ENCODE peak calls at places on chromosomes 16 and 17, in ten cellular contexts. One of them, this sample, is unnamed.

GRCh38 chr17:7477392-7478275 is 1.8 kb downstream of the ZBTB4 start:
- DNase-seq in activated effector memory CD4-positive, alpha-beta T cell treated with anti-CD3 and anti-CD28 coated beads, Interleukin-2, amount 50 U/mL, for 16 hours: no peak
- DNase-seq in upper lobe of right lung: peak
- DNase-seq in HL-60: no peak
- DNase-seq in stimulated activated CD4-positive, alpha-beta T cell treated with anti-CD3 and anti-CD28 coated beads, TNF-alpha, amount 100 ng/mL, for 4 hours: no peak
- DNase-seq in activated CD8-positive, alpha-beta T cell treated with anti-CD3 and anti-CD28 coated beads, Interleukin-2, amount 10 ng/mL, durations not matched to agents 7 days and 5 days: peak
- DNase-seq in GF-D8: no peak
- DNase-seq in H4: peak
- DNase-seq in frontal cortex: no peak
- DNase-seq in A549: peak
- DNase-seq in this sample: no peak

GRCh38 chr17:81341347-81342061 is 46.4 kb upstream of the SLC38A10 start:
- DNase-seq in H4: no peak
- DNase-seq in HL-60: no peak
- DNase-seq in upper lobe of right lung: no peak
- DNase-seq in GF-D8: no peak
- DNase-seq in activated CD8-positive, alpha-beta T cell treated with anti-CD3 and anti-CD28 coated beads, Interleukin-2, amount 10 ng/mL, durations not matched to agents 7 days and 5 days: no peak
- DNase-seq in A549: no peak
- DNase-seq in stimulated activated CD4-positive, alpha-beta T cell treated with anti-CD3 and anti-CD28 coated beads, TNF-alpha, amount 100 ng/mL, for 4 hours: no peak
- DNase-seq in frontal cortex: no peak
- DNase-seq in activated effector memory CD4-positive, alpha-beta T cell treated with anti-CD3 and anti-CD28 coated beads, Interleukin-2, amount 50 U/mL, for 16 hours: no peak
- DNase-seq in this sample: no peak

GRCh38 chr16:67873435-67874146 is 739 bp downstream of the EDC4 start:
- DNase-seq in activated CD8-positive, alpha-beta T cell treated with anti-CD3 and anti-CD28 coated beads, Interleukin-2, amount 10 ng/mL, durations not matched to agents 7 days and 5 days: no peak
- DNase-seq in HL-60: no peak
- DNase-seq in upper lobe of right lung: no peak
- DNase-seq in A549: no peak
- DNase-seq in H4: no peak
- DNase-seq in frontal cortex: no peak
- DNase-seq in GF-D8: no peak
- DNase-seq in stimulated activated CD4-positive, alpha-beta T cell treated with anti-CD3 and anti-CD28 coated beads, TNF-alpha, amount 100 ng/mL, for 4 hours: no peak
- DNase-seq in activated effector memory CD4-positive, alpha-beta T cell treated with anti-CD3 and anti-CD28 coated beads, Interleukin-2, amount 50 U/mL, for 16 hours: no peak
- DNase-seq in this sample: no peak

GRCh38 chr16:82510041-82510440 is 116.7 kb upstream of the CDH13 start:
- DNase-seq in frontal cortex: no peak
- DNase-seq in HL-60: no peak
- DNase-seq in activated CD8-positive, alpha-beta T cell treated with anti-CD3 and anti-CD28 coated beads, Interleukin-2, amount 10 ng/mL, durations not matched to agents 7 days and 5 days: no peak
- DNase-seq in activated effector memory CD4-positive, alpha-beta T cell treated with anti-CD3 and anti-CD28 coated beads, Interleukin-2, amount 50 U/mL, for 16 hours: no peak
- DNase-seq in GF-D8: no peak
- DNase-seq in stimulated activated CD4-positive, alpha-beta T cell treated with anti-CD3 and anti-CD28 coated beads, TNF-alpha, amount 100 ng/mL, for 4 hours: no peak
- DNase-seq in upper lobe of right lung: no peak
- DNase-seq in H4: no peak
- DNase-seq in A549: no peak
- DNase-seq in this sample: no peak

GRCh38 chr16:80299416-80299815 is 241.4 kb upstream of the DYNLRB2 start:
- DNase-seq in A549: no peak
- DNase-seq in activated CD8-positive, alpha-beta T cell treated with anti-CD3 and anti-CD28 coated beads, Interleukin-2, amount 10 ng/mL, durations not matched to agents 7 days and 5 days: no peak
- DNase-seq in activated effector memory CD4-positive, alpha-beta T cell treated with anti-CD3 and anti-CD28 coated beads, Interleukin-2, amount 50 U/mL, for 16 hours: no peak
- DNase-seq in GF-D8: no peak
- DNase-seq in upper lobe of right lung: no peak
- DNase-seq in frontal cortex: no peak
- DNase-seq in H4: no peak
- DNase-seq in HL-60: no peak
- DNase-seq in stimulated activated CD4-positive, alpha-beta T cell treated with anti-CD3 and anti-CD28 coated beads, TNF-alpha, amount 100 ng/mL, for 4 hours: no peak
- DNase-seq in this sample: no peak

GRCh38 chr16:67530013-67530939 is 1.6 kb downstream of the RIPOR1 start:
- DNase-seq in H4: peak
- DNase-seq in activated effector memory CD4-positive, alpha-beta T cell treated with anti-CD3 and anti-CD28 coated beads, Interleukin-2, amount 50 U/mL, for 16 hours: peak
- DNase-seq in GF-D8: no peak
- DNase-seq in A549: no peak
- DNase-seq in HL-60: no peak
- DNase-seq in activated CD8-positive, alpha-beta T cell treated with anti-CD3 and anti-CD28 coated beads, Interleukin-2, amount 10 ng/mL, durations not matched to agents 7 days and 5 days: no peak
- DNase-seq in upper lobe of right lung: peak
- DNase-seq in frontal cortex: peak
- DNase-seq in stimulated activated CD4-positive, alpha-beta T cell treated with anti-CD3 and anti-CD28 coated beads, TNF-alpha, amount 100 ng/mL, for 4 hours: no peak
- DNase-seq in this sample: no peak

GRCh38 chr16:30875881-30876791 is 17.7 kb downstream of the BCL7C start:
- DNase-seq in A549: no peak
- DNase-seq in frontal cortex: no peak
- DNase-seq in activated CD8-positive, alpha-beta T cell treated with anti-CD3 and anti-CD28 coated beads, Interleukin-2, amount 10 ng/mL, durations not matched to agents 7 days and 5 days: peak
- DNase-seq in GF-D8: peak
- DNase-seq in upper lobe of right lung: no peak
- DNase-seq in activated effector memory CD4-positive, alpha-beta T cell treated with anti-CD3 and anti-CD28 coated beads, Interleukin-2, amount 50 U/mL, for 16 hours: peak
- DNase-seq in stimulated activated CD4-positive, alpha-beta T cell treated with anti-CD3 and anti-CD28 coated beads, TNF-alpha, amount 100 ng/mL, for 4 hours: no peak
- DNase-seq in H4: no peak
- DNase-seq in HL-60: no peak
- DNase-seq in this sample: peak

GRCh38 chr17:42683407-42684031 is 1.2 kb downstream of the CNTNAP1 start:
- DNase-seq in HL-60: no peak
- DNase-seq in stimulated activated CD4-positive, alpha-beta T cell treated with anti-CD3 and anti-CD28 coated beads, TNF-alpha, amount 100 ng/mL, for 4 hours: no peak
- DNase-seq in H4: no peak
- DNase-seq in frontal cortex: peak
- DNase-seq in upper lobe of right lung: peak
- DNase-seq in GF-D8: no peak
- DNase-seq in activated effector memory CD4-positive, alpha-beta T cell treated with anti-CD3 and anti-CD28 coated beads, Interleukin-2, amount 50 U/mL, for 16 hours: peak
- DNase-seq in A549: no peak
- DNase-seq in activated CD8-positive, alpha-beta T cell treated with anti-CD3 and anti-CD28 coated beads, Interleukin-2, amount 10 ng/mL, durations not matched to agents 7 days and 5 days: no peak
- DNase-seq in this sample: no peak

GRCh38 chr16:7303014-7303676 is 29.5 kb upstream of the RBFOX1 start:
- DNase-seq in HL-60: no peak
- DNase-seq in activated CD8-positive, alpha-beta T cell treated with anti-CD3 and anti-CD28 coated beads, Interleukin-2, amount 10 ng/mL, durations not matched to agents 7 days and 5 days: no peak
- DNase-seq in activated effector memory CD4-positive, alpha-beta T cell treated with anti-CD3 and anti-CD28 coated beads, Interleukin-2, amount 50 U/mL, for 16 hours: no peak
- DNase-seq in GF-D8: no peak
- DNase-seq in upper lobe of right lung: no peak
- DNase-seq in H4: no peak
- DNase-seq in stimulated activated CD4-positive, alpha-beta T cell treated with anti-CD3 and anti-CD28 coated beads, TNF-alpha, amount 100 ng/mL, for 4 hours: no peak
- DNase-seq in frontal cortex: no peak
- DNase-seq in A549: no peak
- DNase-seq in this sample: no peak

GRCh38 chr16:30541502-30542329 is 7.1 kb upstream of the ZNF747 start:
- DNase-seq in GF-D8: no peak
- DNase-seq in frontal cortex: no peak
- DNase-seq in upper lobe of right lung: no peak
- DNase-seq in H4: no peak
- DNase-seq in A549: no peak
- DNase-seq in activated CD8-positive, alpha-beta T cell treated with anti-CD3 and anti-CD28 coated beads, Interleukin-2, amount 10 ng/mL, durations not matched to agents 7 days and 5 days: no peak
- DNase-seq in HL-60: no peak
- DNase-seq in activated effector memory CD4-positive, alpha-beta T cell treated with anti-CD3 and anti-CD28 coated beads, Interleukin-2, amount 50 U/mL, for 16 hours: no peak
- DNase-seq in stimulated activated CD4-positive, alpha-beta T cell treated with anti-CD3 and anti-CD28 coated beads, TNF-alpha, amount 100 ng/mL, for 4 hours: no peak
- DNase-seq in this sample: no peak

GRCh38 chr17:64357191-64357981 is 33.3 kb downstream of the PECAM1 start:
- DNase-seq in stimulated activated CD4-positive, alpha-beta T cell treated with anti-CD3 and anti-CD28 coated beads, TNF-alpha, amount 100 ng/mL, for 4 hours: no peak
- DNase-seq in upper lobe of right lung: peak
- DNase-seq in activated effector memory CD4-positive, alpha-beta T cell treated with anti-CD3 and anti-CD28 coated beads, Interleukin-2, amount 50 U/mL, for 16 hours: no peak
- DNase-seq in activated CD8-positive, alpha-beta T cell treated with anti-CD3 and anti-CD28 coated beads, Interleukin-2, amount 10 ng/mL, durations not matched to agents 7 days and 5 days: no peak
- DNase-seq in HL-60: peak
- DNase-seq in A549: no peak
- DNase-seq in GF-D8: no peak
- DNase-seq in H4: peak
- DNase-seq in frontal cortex: no peak
- DNase-seq in this sample: no peak

GRCh38 chr17:1412185-1413110 is 12.4 kb upstream of the YWHAE start:
- DNase-seq in stimulated activated CD4-positive, alpha-beta T cell treated with anti-CD3 and anti-CD28 coated beads, TNF-alpha, amount 100 ng/mL, for 4 hours: no peak
- DNase-seq in activated CD8-positive, alpha-beta T cell treated with anti-CD3 and anti-CD28 coated beads, Interleukin-2, amount 10 ng/mL, durations not matched to agents 7 days and 5 days: no peak
- DNase-seq in upper lobe of right lung: peak
- DNase-seq in activated effector memory CD4-positive, alpha-beta T cell treated with anti-CD3 and anti-CD28 coated beads, Interleukin-2, amount 50 U/mL, for 16 hours: no peak
- DNase-seq in H4: no peak
- DNase-seq in A549: no peak
- DNase-seq in HL-60: no peak
- DNase-seq in frontal cortex: no peak
- DNase-seq in GF-D8: no peak
- DNase-seq in this sample: no peak

GRCh38 chr16:86515780-86516617 is 5.7 kb downstream of the FOXF1 start:
- DNase-seq in activated CD8-positive, alpha-beta T cell treated with anti-CD3 and anti-CD28 coated beads, Interleukin-2, amount 10 ng/mL, durations not matched to agents 7 days and 5 days: no peak
- DNase-seq in H4: no peak
- DNase-seq in HL-60: no peak
- DNase-seq in frontal cortex: no peak
- DNase-seq in upper lobe of right lung: no peak
- DNase-seq in stimulated activated CD4-positive, alpha-beta T cell treated with anti-CD3 and anti-CD28 coated beads, TNF-alpha, amount 100 ng/mL, for 4 hours: no peak
- DNase-seq in GF-D8: no peak
- DNase-seq in A549: no peak
- DNase-seq in activated effector memory CD4-positive, alpha-beta T cell treated with anti-CD3 and anti-CD28 coated beads, Interleukin-2, amount 50 U/mL, for 16 hours: no peak
- DNase-seq in this sample: no peak

GRCh38 chr17:7343250-7343649 is 6.9 kb downstream of the ACAP1 start:
- DNase-seq in H4: no peak
- DNase-seq in HL-60: no peak
- DNase-seq in stimulated activated CD4-positive, alpha-beta T cell treated with anti-CD3 and anti-CD28 coated beads, TNF-alpha, amount 100 ng/mL, for 4 hours: no peak
- DNase-seq in A549: no peak
- DNase-seq in frontal cortex: no peak
- DNase-seq in GF-D8: no peak
- DNase-seq in upper lobe of right lung: no peak
- DNase-seq in activated effector memory CD4-positive, alpha-beta T cell treated with anti-CD3 and anti-CD28 coated beads, Interleukin-2, amount 50 U/mL, for 16 hours: no peak
- DNase-seq in activated CD8-positive, alpha-beta T cell treated with anti-CD3 and anti-CD28 coated beads, Interleukin-2, amount 10 ng/mL, durations not matched to agents 7 days and 5 days: no peak
- DNase-seq in this sample: no peak

This sample was measured in Jurkat, Clone E6-1.